ENCODE peak calls at places on chromosome 10, in five cellular contexts. One of them, this sample, is unnamed.

GRCh38 chr10:27912241-27912640 is 86.6 kb downstream of the ODAD2 start:
- DNase-seq in H1: no peak
- DNase-seq in HCT116: no peak
- DNase-seq in HepG2: no peak
- DNase-seq in K562: no peak
- DNase-seq in this sample: no peak

GRCh38 chr10:75469018-75469616 is 37.7 kb downstream of the LRMDA start:
- DNase-seq in HCT116: no peak
- DNase-seq in HepG2: peak; percentile 6
- DNase-seq in H1: no peak
- DNase-seq in K562: no peak
- DNase-seq in this sample: no peak

GRCh38 chr10:35452847-35453246 is 116.5 kb downstream of the CCNY start:
- DNase-seq in K562: no peak
- DNase-seq in H1: no peak
- DNase-seq in HCT116: no peak
- DNase-seq in HepG2: no peak
- DNase-seq in this sample: no peak

GRCh38 chr10:24944512-24945255 is 7.7 kb downstream of the PRTFDC1 start:
- DNase-seq in HepG2: peak; percentile 69
- DNase-seq in K562: peak; percentile 74
- DNase-seq in H1: no peak
- DNase-seq in HCT116: peak; percentile 79
- DNase-seq in this sample: no peak

GRCh38 chr10:3493621-3494020 is 291.4 kb downstream of the KLF6 start:
- DNase-seq in H1: no peak
- DNase-seq in K562: no peak
- DNase-seq in HCT116: no peak
- DNase-seq in HepG2: no peak
- DNase-seq in this sample: no peak

GRCh38 chr10:110918269-110918632 is 729 bp downstream of the BBIP1 start:
- DNase-seq in H1: peak; percentile 89
- DNase-seq in K562: peak; percentile 84
- DNase-seq in HCT116: peak; percentile 93
- DNase-seq in HepG2: peak; percentile 87
- DNase-seq in this sample: peak; percentile 63

GRCh38 chr10:51301644-51302043 is 227.4 kb downstream of the PRKG1 start:
- DNase-seq in HepG2: no peak
- DNase-seq in K562: no peak
- DNase-seq in HCT116: no peak
- DNase-seq in H1: no peak
- DNase-seq in this sample: no peak

GRCh38 chr10:100878291-100878910 is 34.4 kb upstream of the SLF2 start:
- DNase-seq in K562: peak; percentile 45
- DNase-seq in HCT116: peak; percentile 82
- DNase-seq in HepG2: peak; percentile 80
- DNase-seq in H1: peak; percentile 31
- DNase-seq in this sample: no peak

GRCh38 chr10:72204296-72204695 is 11.5 kb upstream of the ANAPC16 start:
- DNase-seq in K562: no peak
- DNase-seq in HepG2: no peak
- DNase-seq in HCT116: no peak
- DNase-seq in H1: no peak
- DNase-seq in this sample: no peak

GRCh38 chr10:110789604-110790428 is 81.9 kb upstream of the PDCD4 start:
- DNase-seq in HepG2: no peak
- DNase-seq in HCT116: no peak
- DNase-seq in K562: no peak
- DNase-seq in H1: no peak
- DNase-seq in this sample: no peak

GRCh38 chr10:114030140-114030539 is 13.5 kb upstream of the ADRB1 start:
- DNase-seq in HepG2: no peak
- DNase-seq in HCT116: peak; percentile 12
- DNase-seq in H1: no peak
- DNase-seq in K562: no peak
- DNase-seq in this sample: no peak

GRCh38 chr10:34236927-34237326 is 578.2 kb downstream of the PARD3 start:
- DNase-seq in H1: no peak
- DNase-seq in K562: no peak
- DNase-seq in HCT116: no peak
- DNase-seq in HepG2: no peak
- DNase-seq in this sample: no peak

GRCh38 chr10:16848562-16849154 is 31.4 kb upstream of the RSU1 start:
- DNase-seq in HepG2: no peak
- DNase-seq in H1: no peak
- DNase-seq in K562: no peak
- DNase-seq in HCT116: no peak
- DNase-seq in this sample: no peak

GRCh38 chr10:93080350-93081046 is 6.8 kb downstream of the CYP26A1 start:
- DNase-seq in HepG2: peak; percentile 29
- DNase-seq in K562: peak; percentile 71
- DNase-seq in H1: no peak
- DNase-seq in HCT116: peak; percentile 18
- DNase-seq in this sample: no peak

GRCh38 chr10:72254891-72255568 is 18.7 kb upstream of the DDIT4 start:
- DNase-seq in K562: peak; percentile 73
- DNase-seq in HCT116: no peak
- DNase-seq in H1: no peak
- DNase-seq in HepG2: no peak
- DNase-seq in this sample: no peak

GRCh38 chr10:62584216-62584615 is 210.0 kb downstream of the ZNF365 start:
- DNase-seq in HepG2: no peak
- DNase-seq in K562: no peak
- DNase-seq in HCT116: no peak
- DNase-seq in H1: no peak
- DNase-seq in this sample: no peak

GRCh38 chr10:59854571-59854970 is 51.8 kb downstream of the CCDC6 start:
- DNase-seq in H1: no peak
- DNase-seq in HepG2: no peak
- DNase-seq in HCT116: no peak
- DNase-seq in K562: no peak
- DNase-seq in this sample: no peak

GRCh38 chr10:43202657-43203490 is 64.0 kb downstream of the RASGEF1A start:
- DNase-seq in H1: peak; percentile 93
- DNase-seq in HCT116: no peak
- DNase-seq in HepG2: no peak
- DNase-seq in K562: peak; percentile 97
- DNase-seq in this sample: no peak

GRCh38 chr10:26792780-26793495 is 67.8 kb downstream of the ABI1 start:
- DNase-seq in K562: no peak
- DNase-seq in HepG2: no peak
- DNase-seq in H1: no peak
- DNase-seq in HCT116: no peak
- DNase-seq in this sample: no peak

GRCh38 chr10:87030912-87031635 is 11.0 kb downstream of the FAM25A start:
- DNase-seq in K562: no peak
- DNase-seq in H1: no peak
- DNase-seq in HCT116: no peak
- DNase-seq in HepG2: no peak
- DNase-seq in this sample: no peak

GRCh38 chr10:12921163-12921562 is 80.3 kb downstream of the CCDC3 start:
- DNase-seq in H1: no peak
- DNase-seq in K562: no peak
- DNase-seq in HCT116: no peak
- DNase-seq in HepG2: no peak
- DNase-seq in this sample: no peak

GRCh38 chr10:118564652-118565051 is 30.8 kb downstream of the PRLHR start:
- DNase-seq in HepG2: no peak
- DNase-seq in HCT116: no peak
- DNase-seq in H1: no peak
- DNase-seq in K562: no peak
- DNase-seq in this sample: no peak

GRCh38 chr10:15088428-15089261 is at the start of gene ACBD7:
- DNase-seq in H1: peak; percentile 65
- DNase-seq in HCT116: peak; percentile 52
- DNase-seq in HepG2: peak; percentile 60
- DNase-seq in K562: peak; percentile 97
- DNase-seq in this sample: no peak

GRCh38 chr10:15083674-15084501 is 4.7 kb downstream of the ACBD7 start:
- DNase-seq in H1: no peak
- DNase-seq in K562: no peak
- DNase-seq in HepG2: no peak
- DNase-seq in HCT116: no peak
- DNase-seq in this sample: no peak

GRCh38 chr10:15084502-15084922 is 4.1 kb downstream of the ACBD7 start:
- DNase-seq in H1: peak; percentile 54
- DNase-seq in HepG2: peak; percentile 98
- DNase-seq in K562: no peak
- DNase-seq in HCT116: peak; percentile 64
- DNase-seq in this sample: no peak
- TF ChIP-seq SRF in H1: no peak
- TF ChIP-seq SRF in HepG2: no peak
- TF ChIP-seq SRF in K562: no peak
- TF ChIP-seq SRF in HCT116: no peak
- TF ChIP-seq SRF in this sample: no peak

GRCh38 chr10:37285063-37285462 is 159.7 kb downstream of the ANKRD30A start:
- DNase-seq in HCT116: no peak
- DNase-seq in HepG2: no peak
- DNase-seq in H1: no peak
- DNase-seq in K562: no peak
- DNase-seq in this sample: no peak

DNA sequence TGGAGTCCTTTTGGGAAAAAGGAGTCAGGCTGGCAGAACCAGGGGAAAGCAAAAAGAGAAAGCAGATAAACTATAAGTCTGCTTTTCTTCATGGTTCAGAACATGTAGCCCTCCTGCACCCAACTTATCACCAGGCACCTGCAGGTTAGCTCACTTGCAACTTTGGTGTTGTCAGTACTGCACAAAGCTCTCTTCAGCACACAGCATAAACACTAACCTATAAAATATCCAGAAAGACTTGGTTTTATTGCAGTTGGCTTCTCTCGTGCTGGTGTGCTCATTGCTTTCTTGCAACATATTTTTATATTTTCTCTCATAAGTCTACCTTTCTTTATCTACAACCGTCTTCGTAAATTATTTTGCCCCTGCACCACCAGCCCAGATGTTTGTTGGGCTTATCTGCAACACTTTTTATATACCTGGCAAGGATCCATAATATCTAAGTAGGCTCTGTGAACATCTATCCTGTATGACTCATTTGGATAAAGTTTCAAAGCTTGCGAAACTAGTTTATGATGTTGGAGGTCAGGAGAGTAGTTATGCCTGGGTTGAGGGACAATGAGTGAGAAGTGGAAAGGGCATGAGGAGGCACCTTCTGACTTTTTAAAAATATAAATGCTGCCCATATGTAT is 164.6 kb downstream of the ANKRD30A start:
- DNase-seq in K562: no peak
- DNase-seq in HCT116: no peak
- DNase-seq in HepG2: no peak
- DNase-seq in H1: no peak
- DNase-seq in this sample: no peak
- H3K9me3 ChIP-seq in K562: no peaks in the 10 kb centered on the region
- H3K9me3 ChIP-seq in HCT116: peaks cover 12% of the 10 kb centered on the region
- H3K9me3 ChIP-seq in HepG2: peaks cover 17% of the 10 kb centered on the region
- H3K9me3 ChIP-seq in H1: peaks cover 81% of the 10 kb centered on the region
- H3K9me3 ChIP-seq in this sample: no peaks in the 10 kb centered on the region

DNA sequence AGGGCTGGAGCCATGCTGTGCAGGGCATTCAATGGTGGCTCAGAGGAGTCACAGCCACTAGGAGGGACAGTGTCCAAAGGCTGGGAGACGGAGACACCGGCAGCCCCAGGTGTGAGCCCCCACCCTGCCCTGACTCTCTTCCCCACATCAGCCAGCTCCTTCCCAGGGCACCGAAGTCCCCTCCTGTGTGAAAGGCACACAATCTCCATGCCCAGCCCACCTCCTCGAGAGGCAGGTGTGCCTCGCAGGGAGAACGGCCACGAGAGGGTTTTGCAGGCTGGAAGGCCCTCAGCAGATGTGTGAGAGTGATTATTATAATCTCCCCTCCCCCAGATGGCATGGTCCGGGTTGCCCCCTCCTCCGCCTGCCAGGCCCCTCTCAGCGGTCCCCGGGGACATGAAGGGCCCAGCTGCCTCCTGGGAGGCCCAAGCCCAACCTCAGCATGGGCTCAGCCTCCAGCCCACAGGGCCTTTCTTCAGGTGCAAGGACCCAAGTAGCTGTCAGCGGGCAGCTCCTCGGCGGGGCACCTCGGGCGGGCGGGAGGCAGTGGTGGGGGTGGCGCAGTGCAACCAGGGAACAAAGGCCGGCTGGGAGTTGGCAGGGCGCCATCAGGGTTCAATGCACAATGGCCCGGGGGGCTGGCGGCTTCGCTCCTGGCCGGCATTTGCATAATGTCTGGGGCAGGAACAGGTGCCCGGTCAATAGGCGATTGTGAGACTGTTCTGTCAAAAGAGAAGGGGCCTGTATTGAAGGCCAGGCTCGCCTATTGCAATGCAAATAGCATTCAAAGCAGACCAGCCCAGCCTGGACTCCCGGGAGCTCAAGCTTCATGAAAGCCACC is 155.3 kb upstream of the ZMIZ1 start:
- DNase-seq in K562: no peak
- DNase-seq in H1: peak; percentile 51
- DNase-seq in HepG2: peak; percentile 86
- DNase-seq in HCT116: no peak
- DNase-seq in this sample: no peak
- TF ChIP-seq SRF in K562: no peak
- TF ChIP-seq SRF in H1: no peak
- TF ChIP-seq SRF in HepG2: no peak
- TF ChIP-seq SRF in HCT116: no peak
- TF ChIP-seq SRF in this sample: no peak

GRCh38 chr10:131080571-131080970 is 230.9 kb downstream of the TCERG1L start:
- DNase-seq in HepG2: no peak
- DNase-seq in K562: no peak
- DNase-seq in HCT116: no peak
- DNase-seq in H1: no peak
- DNase-seq in this sample: no peak

GRCh38 chr10:131081386-131081785 is 230.1 kb downstream of the TCERG1L start:
- DNase-seq in K562: no peak
- DNase-seq in HepG2: no peak
- DNase-seq in H1: no peak
- DNase-seq in HCT116: no peak
- DNase-seq in this sample: no peak

GRCh38 chr10:131081786-131082185 is 229.7 kb downstream of the TCERG1L start:
- DNase-seq in HCT116: no peak
- DNase-seq in HepG2: no peak
- DNase-seq in K562: no peak
- DNase-seq in H1: no peak
- DNase-seq in this sample: no peak

GRCh38 chr10:131082991-131083465 is 228.5 kb downstream of the TCERG1L start:
- DNase-seq in H1: no peak
- DNase-seq in K562: no peak
- DNase-seq in HepG2: peak; percentile 20
- DNase-seq in HCT116: no peak
- DNase-seq in this sample: no peak

DNA sequence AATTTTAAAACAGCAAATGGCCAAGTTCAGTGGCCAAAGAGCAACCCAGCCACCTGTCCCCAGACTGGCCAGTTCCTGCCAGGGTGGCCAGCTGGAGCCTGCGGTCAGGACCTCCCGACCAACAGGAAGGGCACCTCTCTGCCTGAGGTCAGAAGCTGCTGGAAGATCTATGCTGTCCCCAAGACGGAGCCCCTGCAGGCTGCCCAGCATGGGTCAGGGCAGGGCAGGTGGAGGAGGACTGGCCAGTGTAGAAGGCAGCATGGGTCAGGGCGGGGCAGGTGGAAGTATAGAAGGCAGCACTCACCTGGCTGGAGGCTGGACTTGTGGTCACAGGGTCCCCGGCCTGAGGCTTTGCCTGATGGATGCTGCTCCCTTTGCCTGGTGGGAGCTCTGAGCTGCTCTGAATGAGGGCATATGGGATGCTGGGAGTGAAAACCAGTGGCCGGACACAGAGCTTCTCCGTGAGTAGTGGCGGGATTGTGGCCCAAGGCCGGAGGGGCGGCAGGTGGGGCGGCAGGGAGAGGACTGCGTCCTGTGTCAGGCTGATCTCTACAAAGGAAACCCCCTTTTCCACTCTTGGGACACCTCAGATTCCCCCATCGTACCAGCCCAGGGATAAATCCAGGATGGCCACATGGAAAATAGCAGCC is 229.2 kb downstream of the TCERG1L start:
- DNase-seq in HCT116: no peak
- DNase-seq in HepG2: no peak
- DNase-seq in H1: no peak
- DNase-seq in K562: no peak
- DNase-seq in this sample: no peak
- H3K9me3 ChIP-seq in HCT116: no peaks in the 10 kb centered on the region
- H3K9me3 ChIP-seq in HepG2: no peaks in the 10 kb centered on the region
- H3K9me3 ChIP-seq in H1: no peaks in the 10 kb centered on the region
- H3K9me3 ChIP-seq in K562: no peaks in the 10 kb centered on the region
- H3K9me3 ChIP-seq in this sample: no peaks in the 10 kb centered on the region

This sample was measured in GM12878.